ENCODE peak calls at places on chromosomes 13 and 19, in four cellular contexts. One of them, this sample, is unnamed. For H3K4me1, the result is how much of the 10 kb centered on the place peaks cover.

GRCh38 chr19:56856822-56857221 is 16.3 kb upstream of the PEG3 start:
- ATAC-seq in heart right ventricle: no peak
- ATAC-seq in pancreas: no peak
- ATAC-seq in CD8-positive, alpha-beta T cell: no peak
- ATAC-seq in this sample: no peak

GRCh38 chr19:14102102-14102696 is 11.6 kb upstream of the SAMD1 start:
- ATAC-seq in heart right ventricle: no peak
- ATAC-seq in pancreas: no peak
- ATAC-seq in CD8-positive, alpha-beta T cell: no peak
- ATAC-seq in this sample: no peak

GRCh38 chr19:18170714-18171255 is 2.8 kb upstream of the IFI30 start:
- ATAC-seq in heart right ventricle: peak
- ATAC-seq in pancreas: no peak
- ATAC-seq in CD8-positive, alpha-beta T cell: no peak
- ATAC-seq in this sample: peak

GRCh38 chr13:101457176-101457575 is 4.7 kb downstream of the ITGBL1 start:
- ATAC-seq in heart right ventricle: no peak
- ATAC-seq in pancreas: no peak
- ATAC-seq in CD8-positive, alpha-beta T cell: no peak
- ATAC-seq in this sample: no peak

GRCh38 chr13:100129605-100130004 is 40.7 kb downstream of the PCCA start:
- ATAC-seq in heart right ventricle: peak
- ATAC-seq in pancreas: no peak
- ATAC-seq in CD8-positive, alpha-beta T cell: no peak
- ATAC-seq in this sample: no peak

GRCh38 chr13:43470610-43471009 is 316.2 kb downstream of the ENOX1 start:
- ATAC-seq in heart right ventricle: no peak
- ATAC-seq in pancreas: no peak
- ATAC-seq in CD8-positive, alpha-beta T cell: no peak
- ATAC-seq in this sample: no peak

GRCh38 chr19:55034751-55035150 is 3.3 kb downstream of the GP6 start:
- ATAC-seq in heart right ventricle: no peak
- ATAC-seq in pancreas: no peak
- ATAC-seq in CD8-positive, alpha-beta T cell: no peak
- ATAC-seq in this sample: no peak

GRCh38 chr13:21230516-21230915 is 54.1 kb downstream of the MRPL57 start:
- ATAC-seq in heart right ventricle: no peak
- ATAC-seq in pancreas: no peak
- ATAC-seq in CD8-positive, alpha-beta T cell: no peak
- ATAC-seq in this sample: no peak

GRCh38 chr13:101706651-101707050 is 254.2 kb downstream of the ITGBL1 start:
- ATAC-seq in heart right ventricle: no peak
- ATAC-seq in pancreas: no peak
- ATAC-seq in CD8-positive, alpha-beta T cell: no peak
- ATAC-seq in this sample: peak

GRCh38 chr13:65892859-65893258 is 1337.3 kb downstream of the PCDH9 start:
- ATAC-seq in heart right ventricle: no peak
- ATAC-seq in pancreas: no peak
- ATAC-seq in CD8-positive, alpha-beta T cell: no peak
- ATAC-seq in this sample: no peak

GRCh38 chr13:27599845-27600553 is 20.3 kb downstream of the LNX2 start:
- ATAC-seq in heart right ventricle: peak
- ATAC-seq in pancreas: peak
- ATAC-seq in CD8-positive, alpha-beta T cell: no peak
- ATAC-seq in this sample: no peak

GRCh38 chr19:912181-913079 is 589 bp downstream of the R3HDM4 start:
- ATAC-seq in heart right ventricle: no peak
- ATAC-seq in pancreas: no peak
- ATAC-seq in CD8-positive, alpha-beta T cell: peak
- ATAC-seq in this sample: peak

GRCh38 chr13:47036291-47037008 is 139.6 kb upstream of the HTR2A start:
- ATAC-seq in heart right ventricle: no peak
- ATAC-seq in pancreas: peak
- ATAC-seq in CD8-positive, alpha-beta T cell: no peak
- ATAC-seq in this sample: no peak

GRCh38 chr19:307793-308420 is 16.7 kb upstream of the PLPP2 start:
- ATAC-seq in heart right ventricle: no peak
- ATAC-seq in pancreas: no peak
- ATAC-seq in CD8-positive, alpha-beta T cell: no peak
- ATAC-seq in this sample: no peak

GRCh38 chr13:41762796-41763195 is 198.1 kb downstream of the VWA8 start:
- ATAC-seq in heart right ventricle: no peak
- ATAC-seq in pancreas: no peak
- ATAC-seq in CD8-positive, alpha-beta T cell: no peak
- ATAC-seq in this sample: no peak

GRCh38 chr19:51551673-51552440 is 19.2 kb upstream of the ZNF175 start:
- ATAC-seq in heart right ventricle: no peak
- ATAC-seq in pancreas: no peak
- ATAC-seq in CD8-positive, alpha-beta T cell: no peak
- ATAC-seq in this sample: no peak

GRCh38 chr13:28751210-28751935 is 32.6 kb upstream of the SLC46A3 start:
- ATAC-seq in heart right ventricle: no peak
- ATAC-seq in pancreas: no peak
- ATAC-seq in CD8-positive, alpha-beta T cell: no peak
- ATAC-seq in this sample: no peak
- H3K4me1 ChIP-seq in heart right ventricle: under half
- H3K4me1 ChIP-seq in pancreas: under half
- H3K4me1 ChIP-seq in CD8-positive, alpha-beta T cell: under half
- H3K4me1 ChIP-seq in this sample: under half

GRCh38 chr13:98975822-98976261 is 2.0 kb downstream of the DOCK9 start:
- ATAC-seq in heart right ventricle: no peak
- ATAC-seq in pancreas: no peak
- ATAC-seq in CD8-positive, alpha-beta T cell: peak
- ATAC-seq in this sample: no peak
- H3K4me3 ChIP-seq in heart right ventricle: no peak
- H3K4me3 ChIP-seq in pancreas: no peak
- H3K4me3 ChIP-seq in CD8-positive, alpha-beta T cell: no peak
- H3K4me3 ChIP-seq in this sample: peak

GRCh38 chr13:74288361-74288911 is 154.2 kb upstream of the KLF12 start:
- ATAC-seq in heart right ventricle: peak
- ATAC-seq in pancreas: peak
- ATAC-seq in CD8-positive, alpha-beta T cell: no peak
- ATAC-seq in this sample: no peak
- TF ChIP-seq CTCF in heart right ventricle: no peak
- TF ChIP-seq CTCF in pancreas: no peak
- TF ChIP-seq CTCF in CD8-positive, alpha-beta T cell: no peak
- TF ChIP-seq CTCF in this sample: no peak

DNA sequence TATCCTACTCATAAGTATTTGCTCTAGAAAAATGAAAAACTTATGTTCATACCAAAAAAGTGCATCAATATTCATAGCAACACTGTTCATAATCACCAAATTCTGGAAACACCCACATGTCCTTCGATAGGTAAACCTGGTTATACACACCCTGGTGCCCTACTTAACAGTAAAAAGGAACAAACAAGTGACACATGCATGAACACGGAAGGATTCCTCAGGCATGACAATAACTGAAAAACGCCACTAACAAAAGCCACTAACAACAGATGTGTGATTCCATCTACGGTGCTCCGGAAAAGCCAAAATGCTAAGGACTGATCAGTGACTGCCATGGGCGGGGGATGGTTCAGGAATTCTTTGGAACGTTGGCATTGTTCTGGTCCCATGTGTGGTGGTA is 65.5 kb downstream of the STK24 start:
- ATAC-seq in heart right ventricle: no peak
- ATAC-seq in pancreas: no peak
- ATAC-seq in CD8-positive, alpha-beta T cell: peak
- ATAC-seq in this sample: no peak
- H3K4me1 ChIP-seq in heart right ventricle: half or more
- H3K4me1 ChIP-seq in pancreas: under half
- H3K4me1 ChIP-seq in CD8-positive, alpha-beta T cell: under half
- H3K4me1 ChIP-seq in this sample: half or more

DNA sequence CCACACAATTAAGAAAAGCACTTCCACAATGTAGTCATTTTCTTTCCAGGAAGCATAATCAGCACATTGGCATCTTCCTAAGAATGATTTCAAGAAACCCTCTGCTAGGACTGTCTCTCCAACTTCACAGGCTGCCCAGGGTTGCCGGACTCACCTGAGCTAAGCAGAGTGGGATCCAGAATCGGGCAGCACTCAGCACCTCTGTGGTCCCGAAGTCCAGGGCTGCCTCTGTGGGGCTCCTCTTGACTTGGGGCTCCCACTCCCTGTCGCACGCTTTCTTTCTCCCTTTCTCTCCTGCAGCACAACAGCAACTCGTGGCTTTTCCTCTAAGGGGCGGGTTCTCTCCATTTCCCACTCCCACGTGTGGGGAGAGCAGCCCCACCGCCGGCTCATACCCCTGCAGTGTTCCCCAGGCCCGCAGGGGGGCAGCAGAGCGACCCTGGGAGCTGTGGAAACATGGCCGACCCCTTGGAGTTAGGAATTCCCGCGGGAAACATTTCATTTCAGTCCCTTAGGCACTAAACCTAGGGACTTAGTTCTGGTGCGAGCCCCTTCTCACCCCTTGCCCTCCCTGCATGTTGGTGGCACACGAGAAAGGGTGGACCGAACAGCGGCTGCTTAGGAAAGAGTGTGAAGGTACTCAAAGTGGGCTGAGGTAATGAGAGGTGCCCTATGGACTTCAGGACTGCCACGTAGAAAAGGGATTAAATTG is at the start of gene TMEM272:
- ATAC-seq in heart right ventricle: peak
- ATAC-seq in pancreas: peak
- ATAC-seq in CD8-positive, alpha-beta T cell: peak
- ATAC-seq in this sample: peak
- H3K4me3 ChIP-seq in heart right ventricle: no peak
- H3K4me3 ChIP-seq in pancreas: no peak
- H3K4me3 ChIP-seq in CD8-positive, alpha-beta T cell: no peak
- H3K4me3 ChIP-seq in this sample: no peak

GRCh38 chr19:10985502-10985901 is 24.7 kb downstream of the SMARCA4 start:
- ATAC-seq in heart right ventricle: no peak
- ATAC-seq in pancreas: no peak
- ATAC-seq in CD8-positive, alpha-beta T cell: no peak
- ATAC-seq in this sample: no peak
- TF ChIP-seq CTCF in heart right ventricle: no peak
- TF ChIP-seq CTCF in pancreas: no peak
- TF ChIP-seq CTCF in CD8-positive, alpha-beta T cell: no peak
- TF ChIP-seq CTCF in this sample: no peak

GRCh38 chr13:40656358-40656757 is 10.1 kb downstream of the FOXO1 start:
- ATAC-seq in heart right ventricle: no peak
- ATAC-seq in pancreas: no peak
- ATAC-seq in CD8-positive, alpha-beta T cell: no peak
- ATAC-seq in this sample: no peak
- H3K4me1 ChIP-seq in heart right ventricle: half or more
- H3K4me1 ChIP-seq in pancreas: under half
- H3K4me1 ChIP-seq in CD8-positive, alpha-beta T cell: half or more
- H3K4me1 ChIP-seq in this sample: half or more

GRCh38 chr19:13027557-13027956 is 32.3 kb downstream of the NFIX start:
- ATAC-seq in heart right ventricle: no peak
- ATAC-seq in pancreas: no peak
- ATAC-seq in CD8-positive, alpha-beta T cell: no peak
- ATAC-seq in this sample: no peak

GRCh38 chr19:13028027-13028426 is 32.8 kb downstream of the NFIX start:
- ATAC-seq in heart right ventricle: no peak
- ATAC-seq in pancreas: no peak
- ATAC-seq in CD8-positive, alpha-beta T cell: no peak
- ATAC-seq in this sample: no peak

GRCh38 chr19:13025819-13026477 is 30.7 kb downstream of the NFIX start:
- ATAC-seq in heart right ventricle: no peak
- ATAC-seq in pancreas: no peak
- ATAC-seq in CD8-positive, alpha-beta T cell: no peak
- ATAC-seq in this sample: no peak

GRCh38 chr19:13026478-13026999 is 31.3 kb downstream of the NFIX start:
- ATAC-seq in heart right ventricle: no peak
- ATAC-seq in pancreas: peak
- ATAC-seq in CD8-positive, alpha-beta T cell: no peak
- ATAC-seq in this sample: no peak

GRCh38 chr19:13027031-13027430 is 31.8 kb downstream of the NFIX start:
- ATAC-seq in heart right ventricle: no peak
- ATAC-seq in pancreas: no peak
- ATAC-seq in CD8-positive, alpha-beta T cell: no peak
- ATAC-seq in this sample: no peak
- H3K4me3 ChIP-seq in heart right ventricle: no peak
- H3K4me3 ChIP-seq in pancreas: no peak
- H3K4me3 ChIP-seq in CD8-positive, alpha-beta T cell: no peak
- H3K4me3 ChIP-seq in this sample: no peak

GRCh38 chr19:50383307-50383851 is 768 bp upstream of the POLD1 start:
- ATAC-seq in heart right ventricle: no peak
- ATAC-seq in pancreas: peak
- ATAC-seq in CD8-positive, alpha-beta T cell: peak
- ATAC-seq in this sample: no peak

GRCh38 chr19:50383852-50384684 is at the start of gene POLD1:
- ATAC-seq in heart right ventricle: peak
- ATAC-seq in pancreas: peak
- ATAC-seq in CD8-positive, alpha-beta T cell: peak
- ATAC-seq in this sample: peak

GRCh38 chr19:50387176-50387867 is 3.2 kb downstream of the POLD1 start:
- ATAC-seq in heart right ventricle: no peak
- ATAC-seq in pancreas: no peak
- ATAC-seq in CD8-positive, alpha-beta T cell: no peak
- ATAC-seq in this sample: no peak

GRCh38 chr19:50384685-50385535 is 763 bp downstream of the POLD1 start:
- ATAC-seq in heart right ventricle: no peak
- ATAC-seq in pancreas: no peak
- ATAC-seq in CD8-positive, alpha-beta T cell: no peak
- ATAC-seq in this sample: no peak

DNA sequence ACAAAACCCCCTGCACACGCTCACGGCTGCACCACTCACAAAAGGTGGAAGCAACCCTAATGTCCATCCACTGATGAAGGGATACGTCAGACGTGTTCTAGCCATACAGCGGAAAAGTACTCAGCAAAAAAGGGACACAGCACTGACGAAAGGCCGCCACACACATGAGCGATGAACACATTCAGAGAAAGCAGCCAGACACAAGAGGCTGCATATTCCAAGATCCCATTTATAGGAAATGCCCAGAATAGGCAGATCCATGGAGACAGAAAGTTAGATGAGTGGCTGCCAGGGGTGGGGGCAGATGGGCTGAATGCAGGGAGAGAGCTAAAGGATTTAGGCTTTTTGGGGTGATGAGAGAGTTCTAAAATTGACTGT is 3.7 kb downstream of the POLD1 start:
- ATAC-seq in heart right ventricle: no peak
- ATAC-seq in pancreas: no peak
- ATAC-seq in CD8-positive, alpha-beta T cell: no peak
- ATAC-seq in this sample: no peak
- TF ChIP-seq CTCF in heart right ventricle: no peak
- TF ChIP-seq CTCF in pancreas: no peak
- TF ChIP-seq CTCF in CD8-positive, alpha-beta T cell: no peak
- TF ChIP-seq CTCF in this sample: no peak

GRCh38 chr19:36997843-36998235 is 80.4 kb upstream of the ZNF420 start:
- ATAC-seq in heart right ventricle: no peak
- ATAC-seq in pancreas: no peak
- ATAC-seq in CD8-positive, alpha-beta T cell: no peak
- ATAC-seq in this sample: no peak
- H3K4me1 ChIP-seq in heart right ventricle: under half
- H3K4me1 ChIP-seq in pancreas: under half
- H3K4me1 ChIP-seq in CD8-positive, alpha-beta T cell: under half
- H3K4me1 ChIP-seq in this sample: under half